ENCODE peak calls at places on chromosome 19, in seven cellular contexts. A is stimulated activated effector memory CD8-positive, alpha-beta T cell treated with anti-CD3 and anti-CD28 coated beads, Interleukin-12 subunit alpha, Interleukin-12 subunit beta, amount 100 ng/mL, for 72 hours; C is adipocyte; V is NCI-H2171 treated with DMSO at 0.1 percent for 48 hours; J is prostate gland; Y is GM18507; B is heart left ventricle. E is an unnamed sample.

GRCh38 chr19:29439021-29439420 is 86.8 kb upstream of the VSTM2B start:
- DNase-seq in J (no peak), Y (no peak), B (no peak), V (no peak), A (no peak), C (no peak), E (no peak)

GRCh38 chr19:3357362-3357730 is 9.0 kb upstream of the NFIC start:
- DNase-seq in V (no peak), A (no peak), C (no peak), J (no peak), Y (no peak), B (no peak), E (no peak)

GRCh38 chr19:56142087-56142787 is 1.1 kb downstream of the ZNF444 start:
- DNase-seq in Y (no peak), J (peak; percentile 81), B (no peak), V (no peak), A (no peak), C (no peak), E (no peak)

GRCh38 chr19:38596057-38596981 is 21.4 kb downstream of the MAP4K1 start:
- DNase-seq in J (no peak), A (no peak), C (peak; percentile 5), Y (no peak), V (peak; percentile 76), B (no peak), E (no peak)

GRCh38 chr19:10105241-10106099 is 692 bp upstream of the PPAN start:
- DNase-seq in B (no peak), C (no peak), Y (no peak), A (no peak), J (no peak), V (no peak), E (no peak)

GRCh38 chr19:14434543-14435319 is 1.6 kb downstream of the PKN1 start:
- DNase-seq in V (no peak), C (peak; percentile 64), Y (no peak), B (peak; percentile 78), J (no peak), A (no peak), E (no peak)

GRCh38 chr19:1893791-1894190 is 8.5 kb upstream of the ABHD17A start:
- DNase-seq in C (no peak), A (no peak), J (no peak), Y (no peak), V (no peak), B (no peak), E (no peak)

GRCh38 chr19:18291019-18291524 is 9.7 kb upstream of the JUND start:
- DNase-seq in V (no peak), A (no peak), J (no peak), B (no peak), C (no peak), Y (no peak), E (no peak)

GRCh38 chr19:11902228-11902627 is 14.6 kb downstream of the ZNF69 start:
- DNase-seq in Y (no peak), J (no peak), A (no peak), V (no peak), C (no peak), B (no peak), E (no peak)

GRCh38 chr19:52943884-52944643 is 18.6 kb downstream of the ZNF816 start:
- DNase-seq in C (no peak), V (no peak), B (no peak), J (peak; percentile 42), A (no peak), Y (no peak), E (no peak)

GRCh38 chr19:58317481-58318072 is 9.2 kb upstream of the ZSCAN22 start:
- DNase-seq in C (peak; percentile 59), B (no peak), A (no peak), V (no peak), J (no peak), Y (no peak), E (no peak)

GRCh38 chr19:39971380-39971841 is 446 bp downstream of the PSMC4 start:
- DNase-seq in V (no peak), A (no peak), B (no peak), C (peak; percentile 53), Y (no peak), J (no peak), E (no peak)

GRCh38 chr19:33416307-33417215 is 43.1 kb downstream of the CEBPG start:
- DNase-seq in J (peak; percentile 64), B (peak; percentile 72), Y (peak; percentile 38), A (peak; percentile 60), C (peak; percentile 63), V (peak; percentile 90), E (peak; percentile 55)

GRCh38 chr19:46537136-46538097 is 41.8 kb upstream of the PNMA8B start:
- DNase-seq in V (no peak), Y (no peak), A (peak; percentile 52), J (no peak), B (peak; percentile 80), C (peak; percentile 75), E (no peak)

GRCh38 chr19:38640368-38640767 is 7.1 kb upstream of the ACTN4 start:
- DNase-seq in A (no peak), V (no peak), Y (no peak), J (no peak), B (no peak), C (no peak), E (no peak)

GRCh38 chr19:18637644-18638630 is 1.1 kb downstream of the KLHL26 start:
- DNase-seq in V (no peak), J (peak; percentile 36), Y (no peak), C (no peak), B (no peak), A (no peak), E (no peak)

GRCh38 chr19:9126900-9127405 is at the start of gene OR7G3:
- DNase-seq in B (no peak), A (no peak), V (no peak), Y (no peak), J (no peak), C (no peak), E (no peak)

GRCh38 chr19:15195987-15196682 is 4.7 kb downstream of the NOTCH3 start:
- DNase-seq in B (no peak), C (no peak), A (no peak), Y (no peak), V (peak; percentile 72), J (peak; percentile 90), E (no peak)

E was measured in NCI-H524 treated with DMSO at 0.1 percent for 48 hours.